ENCODE peak calls at places on chromosomes 5 and 9, in eight cellular contexts. P is fibroblast of lung; O is upper lobe of right lung; N is activated T-cell treated with anti-CD3 and anti-CD28 coated beads, Interleukin-2, amount 50 U/mL, for 24 hours; G is WERI-Rb-1; W is pons; Q is astrocyte of the spinal cord; I is Daoy. Z is an unnamed sample.

GRCh38 chr9:36492849-36493248 is 79.8 kb upstream of the MELK start:
- DNase-seq in G (no peak), I (no peak), W (peak; percentile 32), N (no peak), Q (no peak), O (no peak), P (no peak), Z (peak; percentile 53)

GRCh38 chr5:14580037-14581034 is 1.3 kb upstream of the OTULINL start:
- DNase-seq in I (peak; percentile 54), G (no peak), P (peak; percentile 10), O (no peak), Q (no peak), W (no peak), N (no peak), Z (no peak)

GRCh38 chr5:124245276-124245675 is 501.2 kb downstream of the ZNF608 start:
- DNase-seq in P (no peak), I (no peak), O (no peak), Q (no peak), W (no peak), G (no peak), N (no peak), Z (no peak)

GRCh38 chr5:168575391-168576372 is 3.5 kb downstream of the PANK3 start:
- DNase-seq in W (no peak), O (no peak), N (no peak), P (no peak), I (no peak), Q (no peak), G (no peak), Z (no peak)

GRCh38 chr9:112072721-112073553 is 102.2 kb downstream of the SUSD1 start:
- DNase-seq in P (peak; percentile 91), N (no peak), Q (peak; percentile 86), G (no peak), I (peak; percentile 77), W (no peak), O (no peak), Z (no peak)

GRCh38 chr5:31121224-31121623 is 72.3 kb upstream of the CDH6 start:
- DNase-seq in O (no peak), P (no peak), I (no peak), G (no peak), N (no peak), Q (no peak), W (no peak), Z (no peak)

GRCh38 chr5:180684623-180685161 is 35.3 kb upstream of the FLT4 start:
- DNase-seq in N (no peak), W (no peak), O (no peak), G (no peak), Q (no peak), I (no peak), P (no peak), Z (peak; percentile 24)

GRCh38 chr9:93590609-93591234 is 14.3 kb downstream of the PHF2 start:
- DNase-seq in Q (no peak), W (no peak), P (no peak), G (no peak), N (no peak), I (no peak), O (no peak), Z (no peak)

GRCh38 chr5:76385540-76385939 is 17.5 kb upstream of the IQGAP2 start:
- DNase-seq in W (no peak), I (no peak), G (peak; percentile 30), N (no peak), P (no peak), O (peak; percentile 69), Q (no peak), Z (no peak)

GRCh38 chr9:81687521-81688261 is 1.7 kb downstream of the TLE1 start:
- DNase-seq in P (no peak), N (peak; percentile 34), O (peak; percentile 70), G (peak; percentile 61), I (peak; percentile 51), W (no peak), Q (peak; percentile 29), Z (no peak)

GRCh38 chr9:4833781-4834560 is 41.2 kb downstream of the RCL1 start:
- DNase-seq in G (no peak), I (no peak), N (no peak), P (peak; percentile 48), Q (no peak), W (peak; percentile 11), O (no peak), Z (no peak)

GRCh38 chr5:19462019-19462418 is 526.0 kb downstream of the CDH18 start:
- DNase-seq in W (no peak), Q (no peak), P (no peak), O (no peak), N (no peak), I (no peak), G (no peak), Z (no peak)

GRCh38 chr5:118043531-118043930 is 944.8 kb downstream of the DTWD2 start:
- DNase-seq in W (no peak), Q (no peak), P (no peak), O (no peak), I (no peak), G (no peak), N (no peak), Z (no peak)

GRCh38 chr5:139391570-139392323 is 2.0 kb upstream of the MZB1 start:
- DNase-seq in G (no peak), W (no peak), O (no peak), N (no peak), I (peak; percentile 69), P (peak; percentile 8), Q (no peak), Z (no peak)

GRCh38 chr9:88991066-88992030 is at the start of gene S1PR3:
- DNase-seq in P (peak; percentile 60), W (no peak), Q (peak; percentile 46), G (peak; percentile 75), N (peak; percentile 67), I (peak; percentile 68), O (peak; percentile 75), Z (no peak)

GRCh38 chr9:87613265-87614111 is 112.4 kb upstream of the CTSL start:
- DNase-seq in G (no peak), N (no peak), I (no peak), O (no peak), P (peak; percentile 38), Q (peak; percentile 52), W (peak; percentile 24), Z (no peak)

Z was measured in CD4-positive, alpha-beta memory T cell.